ENCODE peak calls at places on chromosome 1, in eight cellular contexts. One of them, this sample, is unnamed.

GRCh38 chr1:173418107-173418985 is 58.8 kb upstream of the PRDX6 start:
- DNase-seq in posterior vena cava: no peak
- DNase-seq in left colon: peak
- DNase-seq in T1000: no peak
- DNase-seq in activated CD4-positive, CD25-positive, alpha-beta regulatory T cell treated with anti-CD3 and anti-CD28 coated beads, Interleukin-2, amount 50 U/mL, for 72 hours: no peak
- DNase-seq in GM23248: peak
- DNase-seq in SK-MEL-5: no peak
- DNase-seq in lower leg skin: no peak
- DNase-seq in this sample: no peak

GRCh38 chr1:209704584-209704983 is at the start of gene HSD11B1:
- DNase-seq in posterior vena cava: peak
- DNase-seq in left colon: peak
- DNase-seq in T1000: no peak
- DNase-seq in activated CD4-positive, CD25-positive, alpha-beta regulatory T cell treated with anti-CD3 and anti-CD28 coated beads, Interleukin-2, amount 50 U/mL, for 72 hours: no peak
- DNase-seq in GM23248: peak
- DNase-seq in SK-MEL-5: no peak
- DNase-seq in lower leg skin: peak
- DNase-seq in this sample: peak

GRCh38 chr1:223642155-223642689 is 23.3 kb downstream of the CAPN8 start:
- DNase-seq in posterior vena cava: no peak
- DNase-seq in left colon: no peak
- DNase-seq in T1000: no peak
- DNase-seq in activated CD4-positive, CD25-positive, alpha-beta regulatory T cell treated with anti-CD3 and anti-CD28 coated beads, Interleukin-2, amount 50 U/mL, for 72 hours: no peak
- DNase-seq in GM23248: no peak
- DNase-seq in SK-MEL-5: no peak
- DNase-seq in lower leg skin: no peak
- DNase-seq in this sample: no peak

GRCh38 chr1:28374297-28374696 is 4.8 kb downstream of the PHACTR4 start:
- DNase-seq in posterior vena cava: no peak
- DNase-seq in left colon: no peak
- DNase-seq in T1000: no peak
- DNase-seq in activated CD4-positive, CD25-positive, alpha-beta regulatory T cell treated with anti-CD3 and anti-CD28 coated beads, Interleukin-2, amount 50 U/mL, for 72 hours: no peak
- DNase-seq in GM23248: peak
- DNase-seq in SK-MEL-5: no peak
- DNase-seq in lower leg skin: no peak
- DNase-seq in this sample: no peak

GRCh38 chr1:215529111-215529510 is 38.0 kb upstream of the KCTD3 start:
- DNase-seq in posterior vena cava: no peak
- DNase-seq in left colon: no peak
- DNase-seq in T1000: no peak
- DNase-seq in activated CD4-positive, CD25-positive, alpha-beta regulatory T cell treated with anti-CD3 and anti-CD28 coated beads, Interleukin-2, amount 50 U/mL, for 72 hours: no peak
- DNase-seq in GM23248: peak
- DNase-seq in SK-MEL-5: no peak
- DNase-seq in lower leg skin: no peak
- DNase-seq in this sample: no peak

GRCh38 chr1:82697965-82698364 is 897.2 kb downstream of the ADGRL2 start:
- DNase-seq in posterior vena cava: no peak
- DNase-seq in left colon: no peak
- DNase-seq in T1000: no peak
- DNase-seq in activated CD4-positive, CD25-positive, alpha-beta regulatory T cell treated with anti-CD3 and anti-CD28 coated beads, Interleukin-2, amount 50 U/mL, for 72 hours: no peak
- DNase-seq in GM23248: no peak
- DNase-seq in SK-MEL-5: no peak
- DNase-seq in lower leg skin: no peak
- DNase-seq in this sample: no peak

GRCh38 chr1:109272831-109273547 is 10.0 kb downstream of the PSRC1 start:
- DNase-seq in posterior vena cava: no peak
- DNase-seq in left colon: no peak
- DNase-seq in T1000: no peak
- DNase-seq in activated CD4-positive, CD25-positive, alpha-beta regulatory T cell treated with anti-CD3 and anti-CD28 coated beads, Interleukin-2, amount 50 U/mL, for 72 hours: no peak
- DNase-seq in GM23248: no peak
- DNase-seq in SK-MEL-5: no peak
- DNase-seq in lower leg skin: no peak
- DNase-seq in this sample: no peak

GRCh38 chr1:215891673-215892072 is 324.6 kb downstream of the KCTD3 start:
- DNase-seq in posterior vena cava: no peak
- DNase-seq in left colon: no peak
- DNase-seq in T1000: no peak
- DNase-seq in activated CD4-positive, CD25-positive, alpha-beta regulatory T cell treated with anti-CD3 and anti-CD28 coated beads, Interleukin-2, amount 50 U/mL, for 72 hours: no peak
- DNase-seq in GM23248: peak
- DNase-seq in SK-MEL-5: no peak
- DNase-seq in lower leg skin: no peak
- DNase-seq in this sample: no peak

GRCh38 chr1:192061556-192061955 is 96.7 kb upstream of the RGS18 start:
- DNase-seq in posterior vena cava: no peak
- DNase-seq in left colon: no peak
- DNase-seq in T1000: no peak
- DNase-seq in activated CD4-positive, CD25-positive, alpha-beta regulatory T cell treated with anti-CD3 and anti-CD28 coated beads, Interleukin-2, amount 50 U/mL, for 72 hours: no peak
- DNase-seq in GM23248: no peak
- DNase-seq in SK-MEL-5: no peak
- DNase-seq in lower leg skin: no peak
- DNase-seq in this sample: no peak

GRCh38 chr1:87331319-87332269 is 2.9 kb downstream of the LMO4 start:
- DNase-seq in posterior vena cava: peak
- DNase-seq in left colon: peak
- DNase-seq in T1000: peak
- DNase-seq in activated CD4-positive, CD25-positive, alpha-beta regulatory T cell treated with anti-CD3 and anti-CD28 coated beads, Interleukin-2, amount 50 U/mL, for 72 hours: peak
- DNase-seq in GM23248: peak
- DNase-seq in SK-MEL-5: peak
- DNase-seq in lower leg skin: peak
- DNase-seq in this sample: peak

GRCh38 chr1:184260382-184260781 is 126.4 kb upstream of the C1orf21 start:
- DNase-seq in posterior vena cava: no peak
- DNase-seq in left colon: no peak
- DNase-seq in T1000: no peak
- DNase-seq in activated CD4-positive, CD25-positive, alpha-beta regulatory T cell treated with anti-CD3 and anti-CD28 coated beads, Interleukin-2, amount 50 U/mL, for 72 hours: no peak
- DNase-seq in GM23248: peak
- DNase-seq in SK-MEL-5: no peak
- DNase-seq in lower leg skin: no peak
- DNase-seq in this sample: no peak

GRCh38 chr1:104765115-104765514 is 1015.4 kb downstream of the AMY1C start:
- DNase-seq in posterior vena cava: no peak
- DNase-seq in left colon: no peak
- DNase-seq in T1000: no peak
- DNase-seq in activated CD4-positive, CD25-positive, alpha-beta regulatory T cell treated with anti-CD3 and anti-CD28 coated beads, Interleukin-2, amount 50 U/mL, for 72 hours: no peak
- DNase-seq in GM23248: peak
- DNase-seq in SK-MEL-5: no peak
- DNase-seq in lower leg skin: no peak
- DNase-seq in this sample: no peak